ENCODE peak calls at places on chromosome 19, in four cellular contexts. H is fibroblast of the aortic adventitia; V is CD8-positive, alpha-beta T cell; R is spleen. O is an unnamed sample.

GRCh38 chr19:39408392-39409206 is 2.0 kb downstream of the ZFP36 start:
- DNase-seq in H (peak; percentile 59), V (peak; percentile 47), R (peak; percentile 86), O (peak; percentile 37)

GRCh38 chr19:30312582-30313352 is 59.4 kb upstream of the ZNF536 start:
- DNase-seq in H (no peak), V (no peak), R (no peak), O (no peak)

GRCh38 chr19:56117889-56118288 is 3.2 kb downstream of the ZNF787 start:
- DNase-seq in H (no peak), V (no peak), R (no peak), O (no peak)

GRCh38 chr19:42370667-42371066 is 19.4 kb downstream of the CNFN start:
- DNase-seq in H (no peak), V (no peak), R (no peak), O (no peak)

GRCh38 chr19:48656840-48657474 is 11.0 kb upstream of the CA11 start:
- DNase-seq in H (peak; percentile 86), V (no peak), R (no peak), O (no peak)

GRCh38 chr19:38079926-38080380 is 144.1 kb downstream of the DPF1 start:
- DNase-seq in H (peak; percentile 87), V (no peak), R (no peak), O (no peak)

GRCh38 chr19:46766569-46767317 is 20.5 kb upstream of the STRN4 start:
- DNase-seq in H (peak; percentile 31), V (peak; percentile 66), R (peak; percentile 84), O (peak; percentile 44)

GRCh38 chr19:11247934-11248333 is 8.5 kb downstream of the ANGPTL8 start:
- DNase-seq in H (no peak), V (no peak), R (no peak), O (no peak)

GRCh38 chr19:4369109-4369887 is 25.9 kb downstream of the MPND start:
- DNase-seq in H (peak; percentile 55), V (peak; percentile 70), R (peak; percentile 92), O (peak; percentile 69)

GRCh38 chr19:18453269-18454024 is 15.5 kb upstream of the ISYNA1 start:
- DNase-seq in H (no peak), V (no peak), R (no peak), O (no peak)

GRCh38 chr19:47155141-47155540 is 24.5 kb downstream of the SAE1 start:
- DNase-seq in H (peak; percentile 82), V (no peak), R (no peak), O (no peak)

GRCh38 chr19:38734176-38734425 is 10.2 kb downstream of the CAPN12 start:
- DNase-seq in H (no peak), V (no peak), R (no peak), O (no peak)

GRCh38 chr19:47573076-47574026 is at the start of gene ZNF541:
- DNase-seq in H (peak; percentile 35), V (peak; percentile 85), R (peak; percentile 85), O (peak; percentile 30)

GRCh38 chr19:21084343-21084742 is 2.3 kb downstream of the ZNF714 start:
- DNase-seq in H (peak; percentile 5), V (no peak), R (no peak), O (no peak)

GRCh38 chr19:15159251-15159650 is 41.5 kb downstream of the NOTCH3 start:
- DNase-seq in H (no peak), V (no peak), R (no peak), O (no peak)

GRCh38 chr19:47272448-47273312 is 2.0 kb upstream of the INAFM1 start:
- DNase-seq in H (peak; percentile 34), V (no peak), R (no peak), O (no peak)

GRCh38 chr19:29476528-29476927 is 49.3 kb upstream of the VSTM2B start:
- DNase-seq in H (no peak), V (no peak), R (no peak), O (no peak)

GRCh38 chr19:43675269-43675879 is 5.4 kb upstream of the PLAUR start:
- DNase-seq in H (peak; percentile 37), V (no peak), R (no peak), O (no peak)

GRCh38 chr19:5171711-5172110 is 168.9 kb downstream of the PTPRS start:
- DNase-seq in H (no peak), V (no peak), R (no peak), O (no peak)

GRCh38 chr19:45038931-45039893 is at the start of gene CLASRP:
- DNase-seq in H (peak; percentile 92), V (peak; percentile 89), R (peak; percentile 97), O (peak; percentile 90)

GRCh38 chr19:45041125-45041524 is 2.3 kb downstream of the CLASRP start:
- DNase-seq in H (no peak), V (no peak), R (no peak), O (no peak)

GRCh38 chr19:45037393-45038169 is 1.3 kb upstream of the CLASRP start:
- DNase-seq in H (no peak), V (no peak), R (peak; percentile 80), O (no peak)

GRCh38 chr19:45035755-45036154 is 3.1 kb upstream of the CLASRP start:
- DNase-seq in H (no peak), V (no peak), R (no peak), O (no peak)

GRCh38 chr19:45040059-45040767 is 1.4 kb downstream of the CLASRP start:
- DNase-seq in H (no peak), V (no peak), R (no peak), O (no peak)
- TF ChIP-seq CTCF in H (no peak), V (no peak), R (no peak), O (no peak)

DNA sequence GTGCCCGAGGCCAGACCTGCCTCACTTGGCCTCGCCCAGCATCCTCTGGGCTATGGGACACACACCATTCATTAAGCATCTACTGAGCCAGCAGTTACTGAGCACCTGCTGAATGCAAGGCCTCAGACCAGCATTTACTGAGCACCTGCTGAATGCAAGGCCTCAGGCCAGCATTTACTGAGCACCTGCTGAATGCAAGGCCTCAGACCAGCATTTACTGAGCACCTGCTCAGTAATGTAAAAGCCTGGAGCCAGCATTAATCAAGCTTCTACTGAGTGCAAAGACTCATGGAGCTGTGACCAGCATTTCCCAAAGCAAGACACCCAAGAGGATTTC is 3.7 kb downstream of the ATP8B3 start:
- DNase-seq in H (no peak), V (no peak), R (no peak), O (no peak)
- TF ChIP-seq CTCF in H (no peak), V (no peak), R (no peak), O (no peak)

DNA sequence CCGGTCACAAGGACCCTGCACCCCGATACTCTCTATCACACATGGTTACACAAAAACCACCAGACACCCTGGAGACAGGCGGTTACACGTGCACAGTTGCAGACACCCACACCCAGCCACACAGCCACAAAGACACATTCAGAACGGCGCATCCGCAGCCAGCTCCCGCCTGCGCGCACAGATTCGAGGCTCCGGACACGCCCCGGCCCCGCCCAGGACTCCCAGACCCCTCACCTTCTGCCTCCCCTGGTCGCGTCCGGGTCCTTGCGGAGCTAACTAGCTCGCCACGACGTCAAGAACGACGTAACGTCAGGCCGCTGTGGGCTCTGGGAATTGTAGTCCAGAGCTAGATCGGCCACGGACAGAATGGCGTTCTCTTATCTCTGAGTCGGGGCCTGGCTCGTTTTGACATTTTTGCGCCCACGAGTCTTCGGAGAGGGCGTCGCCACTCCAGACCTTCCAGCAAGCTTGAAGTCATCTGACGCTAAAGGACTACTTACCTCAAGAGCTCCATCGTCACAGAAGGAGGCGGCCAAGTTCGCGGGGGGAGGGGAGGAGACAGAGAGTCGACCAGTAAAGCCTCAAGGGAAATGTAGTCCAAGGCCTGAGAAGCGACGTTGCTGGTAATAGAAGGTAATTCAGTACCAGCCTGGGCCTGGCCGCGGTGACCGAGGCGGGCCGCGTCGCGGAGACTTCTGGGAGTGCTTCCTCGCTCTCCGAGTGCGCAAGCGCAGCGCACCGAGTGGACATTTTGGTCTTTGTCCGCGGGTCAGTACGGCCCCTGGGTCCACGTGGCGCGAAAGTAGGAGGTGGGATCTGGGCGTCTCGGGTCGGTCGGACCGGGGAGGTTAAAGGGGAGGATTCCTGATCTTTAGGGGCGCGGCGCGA is at the start of the genes ZNF146 and ZNF565:
- DNase-seq in H (peak; percentile 98), V (peak; percentile 96), R (peak; percentile 99), O (peak; percentile 90)
- TF ChIP-seq CTCF in H (no peak), V (no peak), R (peak; percentile 71), O (no peak)

GRCh38 chr19:13092206-13092605 is 10.5 kb downstream of the LYL1 start:
- DNase-seq in H (peak; percentile 54), V (no peak), R (no peak), O (no peak)
- TF ChIP-seq CTCF in H (no peak), V (no peak), R (no peak), O (no peak)

DNA sequence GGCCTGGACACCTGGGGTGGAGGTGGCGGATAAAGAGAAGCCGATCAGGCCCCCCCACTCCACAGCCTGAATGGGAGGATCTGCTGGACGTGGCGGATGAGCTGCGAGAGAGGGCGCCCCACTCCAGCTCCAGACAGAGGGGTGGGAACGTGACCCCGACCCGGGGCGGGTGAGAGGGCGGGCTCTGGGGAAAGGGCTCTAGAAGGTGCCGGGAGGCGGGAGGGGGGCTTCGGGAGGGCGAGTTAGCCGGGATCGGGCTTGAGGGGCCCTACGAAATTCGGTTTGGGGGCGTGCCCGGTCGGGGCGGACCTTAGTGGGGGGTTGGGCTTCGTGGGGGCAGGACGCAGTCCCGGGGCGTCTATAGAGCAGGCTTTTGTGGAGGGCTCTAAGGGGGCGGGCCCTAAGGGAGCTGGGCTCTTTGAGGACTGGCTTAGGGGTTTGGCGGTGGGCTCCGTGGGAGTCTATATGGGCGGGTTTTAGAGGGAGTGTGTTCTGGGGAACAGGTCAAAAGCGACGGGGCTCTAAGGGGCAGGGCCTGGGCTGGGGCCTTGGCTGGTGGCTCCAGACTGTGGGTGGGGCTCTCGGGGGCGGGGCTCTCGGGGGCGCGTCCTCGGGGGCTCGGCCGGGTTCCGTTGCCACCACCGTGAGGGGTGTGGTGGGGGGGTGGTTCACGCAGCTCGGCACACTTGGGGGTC is 4.1 kb upstream of the NANOS3 start:
- DNase-seq in H (no peak), V (peak; percentile 41), R (no peak), O (peak; percentile 43)
- TF ChIP-seq CTCF in H (no peak), V (peak; percentile 13), R (no peak), O (no peak)

DNA sequence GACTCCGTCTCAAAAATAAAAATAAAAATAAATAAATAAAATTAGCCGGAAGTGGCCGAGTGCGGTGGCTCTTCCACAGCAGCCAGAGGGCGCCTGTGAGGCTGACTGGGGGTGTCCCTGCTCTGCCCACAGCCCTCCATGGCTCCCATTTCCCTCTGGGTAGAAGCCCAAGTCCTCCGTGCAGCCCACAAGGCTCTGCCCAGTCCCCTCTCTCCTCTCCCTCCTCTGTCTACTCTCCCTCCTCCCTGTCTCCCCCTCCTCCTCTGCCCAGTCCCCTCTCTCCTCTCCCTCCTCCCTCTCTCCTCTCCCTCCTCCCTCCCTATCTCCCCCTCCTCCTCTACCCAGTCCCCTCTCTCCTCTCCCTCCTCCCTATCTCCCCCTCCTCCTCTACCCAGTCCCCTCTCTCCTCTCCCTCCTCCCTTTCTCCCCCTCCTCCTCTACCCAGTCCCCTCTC is 20.4 kb downstream of the MISP start:
- DNase-seq in H (peak; percentile 47), V (no peak), R (no peak), O (no peak)
- TF ChIP-seq CTCF in H (peak; percentile 68), V (no peak), R (no peak), O (no peak)